ENCODE peak calls at places on chromosomes 3 and 15, in nine cellular contexts. U is GM23338, E is heart right ventricle, P is brain microvascular endothelial cell, Y is uterus, Q is heart left ventricle, H is AG04450, W is upper lobe of right lung, R is H9. M is an unnamed sample.

GRCh38 chr3:174132421-174133042 is 726.6 kb upstream of the NAALADL2 start:
- DNase-seq in E (no peak), Q (no peak), R (no peak), W (no peak), P (no peak), U (no peak), H (no peak), Y (no peak), M (no peak)

GRCh38 chr3:121796970-121797369 is 37.9 kb downstream of the IQCB1 start:
- DNase-seq in E (no peak), W (no peak), P (no peak), R (no peak), Y (no peak), U (no peak), H (no peak), Q (no peak), M (no peak)

GRCh38 chr15:64806509-64806908 is 18.9 kb downstream of the PIF1 start:
- DNase-seq in H (no peak), W (no peak), U (no peak), P (no peak), E (no peak), Q (no peak), Y (no peak), R (no peak), M (no peak)

GRCh38 chr3:186705882-186706780 is 11.0 kb upstream of the KNG1 start:
- DNase-seq in E (no peak), Q (no peak), U (no peak), P (no peak), R (no peak), H (no peak), Y (no peak), W (no peak), M (no peak)

GRCh38 chr3:30400924-30401323 is 205.5 kb upstream of the TGFBR2 start:
- DNase-seq in R (no peak), P (no peak), U (no peak), W (no peak), Q (no peak), E (no peak), H (no peak), Y (no peak), M (no peak)

GRCh38 chr15:41930221-41930866 is 36.5 kb upstream of the SPTBN5 start:
- DNase-seq in U (no peak), R (no peak), E (no peak), P (peak), Q (no peak), W (peak), H (peak), Y (no peak), M (peak)

GRCh38 chr3:61991706-61992105 is 381.6 kb downstream of the FEZF2 start:
- DNase-seq in W (no peak), U (no peak), P (no peak), H (no peak), E (no peak), Q (no peak), R (no peak), Y (no peak), M (no peak)

GRCh38 chr15:81795899-81796298 is 249.9 kb downstream of the MEX3B start:
- DNase-seq in U (no peak), Q (no peak), H (no peak), W (no peak), R (no peak), E (no peak), P (no peak), Y (no peak), M (no peak)

GRCh38 chr3:42593635-42594034 is 3.0 kb downstream of the SS18L2 start:
- DNase-seq in R (no peak), U (no peak), Q (no peak), H (no peak), E (no peak), P (no peak), W (no peak), Y (no peak), M (no peak)

GRCh38 chr3:112687621-112688020 is 46.7 kb upstream of the CCDC80 start:
- DNase-seq in R (no peak), Q (no peak), E (no peak), U (no peak), H (no peak), W (no peak), P (no peak), Y (no peak), M (no peak)

GRCh38 chr3:53845103-53845880 is 927 bp downstream of the CHDH start:
- DNase-seq in P (peak), U (peak), R (peak), H (no peak), Y (peak), Q (peak), E (peak), W (peak), M (peak)

GRCh38 chr3:84959470-84960380 is 936 bp downstream of the CADM2 start:
- DNase-seq in H (no peak), P (no peak), R (peak), W (no peak), Q (no peak), U (peak), E (no peak), Y (no peak), M (no peak)

GRCh38 chr3:38598791-38599190 is 50.7 kb downstream of the SCN5A start:
- DNase-seq in H (no peak), R (no peak), W (peak), P (no peak), Q (no peak), E (no peak), U (no peak), Y (no peak), M (peak)

GRCh38 chr3:45987368-45988099 is 8.1 kb downstream of the FYCO1 start:
- DNase-seq in H (no peak), E (no peak), R (no peak), U (no peak), W (no peak), P (no peak), Q (peak), Y (peak), M (no peak)

GRCh38 chr3:12132881-12133280 is 25.8 kb downstream of the TIMP4 start:
- DNase-seq in R (no peak), W (no peak), P (no peak), Y (no peak), H (no peak), E (no peak), U (no peak), Q (no peak), M (no peak)

GRCh38 chr15:64443747-64444621 is 16.4 kb upstream of the ZNF609 start:
- DNase-seq in R (no peak), Q (no peak), Y (peak), H (peak), E (peak), P (peak), U (no peak), W (no peak), M (no peak)

GRCh38 chr15:40322531-40323238 is 807 bp upstream of the INAFM2 start:
- DNase-seq in E (no peak), R (no peak), H (no peak), W (no peak), U (peak), Y (no peak), P (no peak), Q (no peak), M (no peak)

GRCh38 chr3:153927107-153927506 is 194.1 kb upstream of the ARHGEF26 start:
- DNase-seq in E (no peak), H (peak), R (no peak), U (peak), Y (no peak), P (peak), Q (no peak), W (no peak), M (no peak)

GRCh38 chr3:39404943-39405686 is 1.4 kb upstream of the RPSA start:
- DNase-seq in Q (no peak), H (no peak), Y (no peak), U (peak), R (peak), P (no peak), W (no peak), E (no peak), M (no peak)

GRCh38 chr3:31472479-31473390 is 60.0 kb upstream of the STT3B start:
- DNase-seq in U (no peak), W (no peak), H (no peak), R (no peak), E (no peak), Y (no peak), P (peak), Q (no peak), M (no peak)

GRCh38 chr3:124768812-124769211 is 38.6 kb downstream of the UMPS start:
- DNase-seq in H (no peak), Q (no peak), P (no peak), Y (no peak), R (no peak), U (peak), E (no peak), W (no peak), M (no peak)

GRCh38 chr3:196995646-196996355 is 27.2 kb upstream of the PIGZ start:
- DNase-seq in R (no peak), P (no peak), U (no peak), W (peak), Q (no peak), H (no peak), Y (no peak), E (no peak), M (no peak)

GRCh38 chr15:79994651-79995050 is 23.7 kb upstream of the BCL2A1 start:
- DNase-seq in W (no peak), Y (no peak), E (no peak), P (no peak), U (no peak), H (no peak), R (no peak), Q (no peak), M (no peak)

GRCh38 chr15:51156957-51157356 is 62.3 kb upstream of the TNFAIP8L3 start:
- DNase-seq in Y (no peak), E (no peak), U (no peak), R (no peak), H (no peak), Q (no peak), P (no peak), W (no peak), M (no peak)

GRCh38 chr15:88447206-88447605 is 20.0 kb downstream of the MRPL46 start:
- DNase-seq in U (no peak), Y (no peak), R (no peak), W (no peak), Q (no peak), E (no peak), H (no peak), P (no peak), M (no peak)

GRCh38 chr15:91584895-91585294 is 268.6 kb upstream of the SLCO3A1 start:
- DNase-seq in H (no peak), P (no peak), U (no peak), R (no peak), E (no peak), Y (no peak), Q (no peak), W (no peak), M (no peak)

GRCh38 chr3:159987291-159987711 is 1.3 kb upstream of the IL12A start:
- DNase-seq in Y (no peak), U (peak), E (no peak), Q (no peak), P (peak), W (no peak), R (no peak), H (no peak), M (no peak)

GRCh38 chr3:14866627-14867026 is 47.9 kb downstream of the FGD5 start:
- DNase-seq in Q (no peak), Y (no peak), P (no peak), R (no peak), E (no peak), H (no peak), W (no peak), U (no peak), M (no peak)

GRCh38 chr15:85582719-85583089 is 202.3 kb downstream of the AKAP13 start:
- DNase-seq in H (no peak), U (no peak), R (no peak), Q (peak), P (no peak), E (peak), W (peak), Y (peak), M (no peak)

GRCh38 chr3:18440053-18440768 is 15.1 kb upstream of the SATB1 start:
- DNase-seq in Q (no peak), R (no peak), U (no peak), Y (no peak), E (no peak), H (no peak), W (no peak), P (no peak), M (no peak)

GRCh38 chr15:85973584-85974347 is 105.9 kb upstream of the AGBL1 start:
- DNase-seq in P (no peak), U (peak), H (no peak), Q (no peak), R (peak), E (no peak), Y (no peak), W (no peak), M (no peak)

GRCh38 chr3:159672728-159673471 is 315.7 kb upstream of the IL12A start:
- DNase-seq in H (no peak), Q (no peak), Y (no peak), U (peak), E (no peak), P (no peak), R (no peak), W (no peak), M (no peak)

GRCh38 chr3:36461588-36461987 is 81.3 kb downstream of the STAC start:
- DNase-seq in H (no peak), E (no peak), R (no peak), P (peak), Y (no peak), U (no peak), Q (no peak), W (no peak), M (no peak)

GRCh38 chr3:137641879-137642278 is 122.2 kb upstream of the SOX14 start:
- DNase-seq in U (no peak), E (no peak), H (no peak), P (no peak), R (no peak), W (no peak), Y (no peak), Q (no peak), M (no peak)

GRCh38 chr15:90512281-90512680 is 17.4 kb upstream of the CRTC3 start:
- DNase-seq in H (no peak), U (no peak), Q (no peak), W (no peak), E (no peak), P (no peak), R (no peak), Y (no peak), M (no peak)

GRCh38 chr3:172581757-172582166 is 58.5 kb upstream of the TNFSF10 start:
- DNase-seq in Q (no peak), U (no peak), E (no peak), W (no peak), Y (no peak), R (no peak), P (no peak), H (no peak), M (no peak)

DNA sequence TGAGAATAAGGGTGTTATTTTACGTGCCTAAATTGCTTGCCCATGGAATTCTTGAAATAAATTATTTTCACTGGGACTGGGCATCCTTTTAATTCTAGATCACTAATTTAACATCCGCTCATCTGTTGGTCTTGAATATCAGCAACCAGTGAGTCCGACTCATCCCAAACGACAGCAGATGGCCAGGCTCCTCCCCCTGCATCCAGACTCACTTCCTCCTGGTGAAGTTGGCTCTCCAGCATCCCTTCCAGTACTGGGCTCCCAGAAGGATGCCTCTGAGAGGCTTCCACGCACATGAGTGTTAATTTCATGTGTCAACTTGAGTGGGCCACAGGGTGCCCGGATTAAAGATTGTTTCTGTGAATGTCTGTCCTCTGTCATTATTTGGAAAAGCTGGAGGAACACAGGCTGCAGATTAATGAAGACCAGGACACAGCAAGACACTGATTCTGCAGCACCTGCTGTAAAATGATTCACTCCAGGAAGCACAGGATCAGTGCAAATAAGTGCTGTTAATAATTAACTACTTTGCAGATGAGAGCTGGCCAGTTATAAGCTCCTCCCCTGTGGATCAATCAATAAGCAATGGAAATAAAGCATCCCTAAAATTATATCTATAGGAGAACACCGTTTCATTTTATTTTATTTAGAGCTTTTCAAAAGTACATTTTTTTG is 99.8 kb downstream of the ATP10A start:
- DNase-seq in U (no peak), P (no peak), W (no peak), Y (no peak), E (no peak), R (no peak), H (no peak), Q (no peak), M (no peak)
- H3K27ac ChIP-seq in U (no peak), P (no peak), W (no peak), Y (no peak), E (no peak), R (no peak), H (no peak), Q (no peak), M (no peak)

GRCh38 chr15:101359365-101359947 is 64.4 kb upstream of the SNRPA1 start:
- DNase-seq in Y (no peak), H (no peak), W (no peak), Q (no peak), R (no peak), E (no peak), U (no peak), P (peak), M (no peak)

GRCh38 chr15:101366853-101367252 is 71.8 kb upstream of the SNRPA1 start:
- DNase-seq in W (no peak), P (no peak), R (no peak), Y (no peak), E (no peak), Q (no peak), U (no peak), H (no peak), M (no peak)

GRCh38 chr15:101362359-101362758 is 67.3 kb upstream of the SNRPA1 start:
- DNase-seq in W (no peak), Q (no peak), E (no peak), H (no peak), P (no peak), U (no peak), Y (no peak), R (no peak), M (no peak)

GRCh38 chr15:101361418-101361817 is 66.4 kb upstream of the SNRPA1 start:
- DNase-seq in W (no peak), U (no peak), R (no peak), H (no peak), E (no peak), P (no peak), Q (no peak), Y (no peak), M (no peak)

GRCh38 chr15:101362986-101363566 is 68.0 kb upstream of the SNRPA1 start:
- DNase-seq in E (no peak), Y (no peak), H (no peak), P (no peak), W (no peak), R (no peak), Q (no peak), U (no peak), M (no peak)
- TF ChIP-seq CTCF in E (no peak), Y (no peak), H (no peak), P (no peak), W (no peak), R (no peak), Q (no peak), U (no peak), M (no peak)

DNA sequence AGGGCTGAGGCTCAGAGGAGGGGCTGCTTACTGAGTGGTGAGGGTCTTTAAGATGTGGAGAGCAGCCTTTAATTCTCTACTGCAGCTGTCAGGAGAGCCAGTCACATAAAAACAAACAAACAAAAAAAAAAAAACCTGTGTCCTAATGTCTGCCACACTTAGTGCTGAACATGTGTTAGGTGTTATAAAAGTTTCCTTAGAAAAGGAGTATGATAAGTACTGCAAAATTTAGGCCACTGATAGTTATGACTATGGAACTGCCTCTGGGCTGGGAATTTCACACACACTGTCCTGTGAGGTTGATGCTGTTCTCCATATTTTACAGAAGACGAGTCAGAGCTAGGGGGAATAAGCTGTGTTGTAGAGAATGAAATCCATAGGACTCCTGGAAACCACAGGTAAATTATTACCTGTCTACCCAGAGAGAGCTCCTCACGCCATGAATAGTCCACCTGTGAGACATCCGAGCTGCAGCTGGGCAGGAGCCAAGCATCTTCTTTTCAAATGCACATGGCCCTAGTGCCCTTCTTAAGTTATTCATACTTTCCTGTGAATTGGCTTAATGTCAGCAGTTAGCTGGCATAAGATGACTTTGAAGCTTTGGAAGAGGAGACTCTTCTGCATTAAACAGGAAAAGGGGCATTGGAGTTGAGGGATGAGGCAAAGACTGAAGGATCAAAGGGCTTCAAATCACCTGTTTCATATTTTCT is 34.5 kb upstream of the SKOR1 start:
- DNase-seq in U (no peak), Y (no peak), Q (no peak), W (no peak), E (no peak), R (peak), P (no peak), H (no peak), M (no peak)
- H3K27ac ChIP-seq in U (no peak), Y (no peak), Q (no peak), W (no peak), E (no peak), R (no peak), P (no peak), H (no peak), M (no peak)

DNA sequence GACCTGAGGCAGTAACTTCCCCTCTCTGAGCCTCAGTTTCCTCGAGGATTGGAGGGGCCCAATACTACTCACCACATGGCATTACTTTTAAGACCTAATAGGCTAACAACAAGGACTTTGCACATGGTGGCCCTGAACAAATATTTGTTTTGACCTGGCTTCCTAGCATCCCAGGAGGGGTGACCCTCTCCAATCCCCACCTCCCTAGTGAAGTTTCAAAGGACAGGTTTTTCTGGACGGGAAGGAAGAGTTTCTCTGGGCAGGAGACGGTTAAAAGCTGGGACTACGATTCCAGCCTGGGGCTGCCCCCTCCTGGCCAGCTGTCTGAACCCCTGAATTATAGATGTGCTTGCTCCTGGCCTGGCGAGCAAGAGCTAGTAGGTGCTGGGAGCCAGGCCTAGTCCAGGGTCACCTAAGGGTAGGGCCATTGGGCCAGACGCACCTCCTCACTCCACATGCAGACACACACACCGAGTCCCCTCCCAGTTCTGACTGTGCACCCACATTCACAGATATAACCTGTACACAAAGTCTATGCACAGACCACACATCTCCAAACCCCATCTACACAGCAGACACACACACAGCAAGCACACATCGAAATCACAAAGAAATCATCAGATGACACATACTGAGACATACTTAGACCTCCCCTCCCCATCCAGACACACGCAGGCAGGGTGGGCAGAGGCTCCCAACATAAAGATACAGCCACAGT is 2.7 kb upstream of the ISL2 start:
- DNase-seq in U (peak), E (no peak), P (no peak), R (peak), Y (no peak), H (no peak), Q (no peak), W (no peak), M (no peak)
- TF ChIP-seq CTCF in U (peak), E (peak), P (peak), R (peak), Y (no peak), H (peak), Q (no peak), W (no peak), M (no peak)